ENCODE peak calls at places on chromosomes 5 and 9, in five cellular contexts. C is lower lobe of right lung; B is adrenal gland; A is H9; J is CD4-positive, alpha-beta T cell. Y is an unnamed sample.

GRCh38 chr9:110604101-110604710 is 24.7 kb upstream of the SVEP1 start:
- DNase-seq in J (no peak), B (no peak), A (no peak), C (no peak), Y (no peak)

GRCh38 chr5:41370482-41370881 is 139.9 kb downstream of the PLCXD3 start:
- DNase-seq in C (no peak), B (no peak), J (no peak), A (no peak), Y (no peak)

GRCh38 chr5:158552241-158552640 is 547.5 kb downstream of the EBF1 start:
- DNase-seq in B (no peak), C (no peak), J (no peak), A (no peak), Y (no peak)

GRCh38 chr5:160097981-160098380 is 21.3 kb downstream of the PWWP2A start:
- DNase-seq in C (no peak), A (no peak), J (no peak), B (no peak), Y (no peak)

GRCh38 chr9:129322022-129322621 is 144.1 kb upstream of the IER5L start:
- DNase-seq in A (peak; percentile 31), J (no peak), C (no peak), B (peak; percentile 20), Y (no peak)

GRCh38 chr9:110555971-110556370 is 23.6 kb downstream of the SVEP1 start:
- DNase-seq in C (peak; percentile 50), J (no peak), A (no peak), B (peak; percentile 61), Y (peak; percentile 84)

GRCh38 chr5:73188764-73189521 is 15.9 kb downstream of the TMEM174 start:
- DNase-seq in J (no peak), A (peak; percentile 39), B (no peak), C (no peak), Y (no peak)

GRCh38 chr9:4297795-4298254 is 2.0 kb downstream of the GLIS3 start:
- DNase-seq in C (peak; percentile 73), A (peak; percentile 72), J (peak; percentile 47), B (peak; percentile 65), Y (peak; percentile 19)

GRCh38 chr5:150144876-150145275 is 10.8 kb downstream of the PDGFRB start:
- DNase-seq in B (no peak), C (no peak), A (no peak), J (no peak), Y (no peak)

GRCh38 chr5:127351418-127351817 is 60.8 kb downstream of the MEGF10 start:
- DNase-seq in A (no peak), C (no peak), B (no peak), J (no peak), Y (no peak)

GRCh38 chr9:135811796-135812195 is 95.5 kb downstream of the CAMSAP1 start:
- DNase-seq in B (no peak), J (no peak), A (no peak), C (no peak), Y (no peak)

GRCh38 chr9:114057161-114057560 is 20.9 kb downstream of the AMBP start:
- DNase-seq in C (no peak), B (no peak), A (peak; percentile 23), J (no peak), Y (peak; percentile 54)

GRCh38 chr9:115925424-115925823 is 228.2 kb upstream of the PAPPA start:
- DNase-seq in A (no peak), C (no peak), J (no peak), B (no peak), Y (no peak)

GRCh38 chr9:84140535-84141101 is 160.0 kb downstream of the RMI1 start:
- DNase-seq in B (peak; percentile 29), C (no peak), A (peak; percentile 63), J (no peak), Y (no peak)

GRCh38 chr5:44603496-44604272 is 205.1 kb upstream of the MRPS30 start:
- DNase-seq in A (peak; percentile 68), J (no peak), C (no peak), B (no peak), Y (no peak)

GRCh38 chr5:58891971-58892343 is 309.1 kb downstream of the RAB3C start:
- DNase-seq in A (no peak), C (no peak), J (no peak), B (no peak), Y (no peak)

GRCh38 chr5:93582677-93583524 is at the start of gene NR2F1:
- DNase-seq in J (no peak), B (peak; percentile 92), A (peak; percentile 92), C (peak; percentile 52), Y (no peak)

GRCh38 chr9:129095170-129095667 is 14.3 kb downstream of the DOLPP1 start:
- DNase-seq in J (no peak), C (no peak), B (no peak), A (no peak), Y (no peak)

GRCh38 chr9:38276751-38277439 is 115.6 kb upstream of the ALDH1B1 start:
- DNase-seq in J (no peak), B (no peak), A (peak; percentile 7), C (no peak), Y (no peak)

GRCh38 chr5:102608414-102608813 is 109.6 kb upstream of the SLCO6A1 start:
- DNase-seq in C (no peak), J (no peak), A (no peak), B (no peak), Y (no peak)

GRCh38 chr9:34326690-34327089 is 2.4 kb downstream of the KIF24 start:
- DNase-seq in B (no peak), C (no peak), J (no peak), A (no peak), Y (no peak)
- H3K27ac ChIP-seq in B (no peak overlapping the region), C (no peak overlapping the region), J (no peak overlapping the region), A (no peak overlapping the region), Y (no peak overlapping the region)

DNA sequence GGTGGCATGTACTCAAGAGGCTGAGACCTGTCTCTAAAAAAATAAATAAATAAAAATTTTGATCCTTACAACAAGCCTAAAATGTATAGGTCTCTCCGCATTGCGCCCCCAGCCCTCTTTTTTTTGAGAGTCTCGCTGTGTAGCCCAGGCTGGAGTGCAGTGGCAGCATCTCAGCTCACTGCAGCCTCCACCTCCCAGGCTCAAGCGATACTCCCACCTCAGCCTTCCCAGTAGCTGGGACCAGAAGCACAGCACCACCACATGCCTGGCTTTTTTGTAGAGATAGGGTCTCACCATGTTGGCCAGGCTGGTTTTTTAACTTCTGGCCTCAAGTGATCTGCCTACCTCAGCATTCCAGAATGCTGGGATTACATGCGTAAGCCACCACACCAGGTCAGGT is 2.2 kb upstream of the GARIN3 start:
- DNase-seq in J (no peak), B (no peak), C (no peak), A (no peak), Y (no peak)
- TF ChIP-seq CTCF in J (no peak), B (no peak), C (no peak), A (no peak), Y (no peak)

DNA sequence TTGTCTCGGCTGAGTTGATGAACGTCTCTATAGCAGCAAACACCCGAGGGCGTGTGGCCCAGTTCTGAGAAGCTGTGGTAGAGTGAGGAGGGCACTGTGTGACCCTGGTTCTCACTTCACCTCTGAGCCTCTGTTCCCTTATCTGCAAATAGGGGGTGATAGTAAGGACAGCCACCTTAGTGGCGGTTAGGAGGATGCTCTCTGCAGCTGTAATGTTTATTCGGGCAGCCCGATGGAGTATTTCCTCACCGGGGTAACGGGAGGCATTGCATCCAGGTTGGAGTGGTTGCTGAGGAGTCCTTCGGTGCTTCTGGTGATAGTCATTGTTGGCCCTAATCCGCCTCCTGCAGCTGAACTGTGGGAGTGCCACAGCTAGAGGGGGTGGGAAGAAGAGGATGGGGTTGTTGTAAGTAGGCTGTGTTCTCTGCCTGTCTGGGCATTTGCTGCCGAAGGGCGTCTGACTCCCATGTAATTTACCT is 13.9 kb downstream of the PRRC2B start:
- DNase-seq in A (peak; percentile 85), C (peak; percentile 60), J (no peak), B (no peak), Y (no peak)
- H3K27ac ChIP-seq in A (no peak overlapping the region), C (peak overlapping the region; percentile 54), J (peak overlapping the region; percentile 39), B (peak overlapping the region; percentile 50), Y (peak overlapping the region; percentile 50)

GRCh38 chr5:174154559-174154958 is 109.1 kb downstream of the NSG2 start:
- DNase-seq in C (no peak), A (no peak), J (no peak), B (no peak), Y (no peak)

GRCh38 chr5:174165406-174165805 is 119.9 kb downstream of the NSG2 start:
- DNase-seq in B (no peak), J (no peak), A (no peak), C (no peak), Y (no peak)

GRCh38 chr5:174157048-174157447 is 111.5 kb downstream of the NSG2 start:
- DNase-seq in A (no peak), B (no peak), C (no peak), J (no peak), Y (no peak)

GRCh38 chr5:174159327-174160247 is 114.1 kb downstream of the NSG2 start:
- DNase-seq in B (no peak), C (no peak), J (no peak), A (no peak), Y (peak; percentile 58)
- TF ChIP-seq CTCF in B (no peak), C (no peak), J (no peak), A (no peak), Y (no peak)

GRCh38 chr5:54387659-54388232 is 67.8 kb upstream of the HSPB3 start:
- DNase-seq in C (no peak), A (no peak), J (no peak), B (no peak), Y (no peak)

GRCh38 chr5:54388411-54388810 is 67.1 kb upstream of the HSPB3 start:
- DNase-seq in J (no peak), C (no peak), A (no peak), B (no peak), Y (peak; percentile 69)

GRCh38 chr5:54388811-54389210 is 66.7 kb upstream of the HSPB3 start:
- DNase-seq in J (no peak), A (no peak), B (no peak), C (no peak), Y (no peak)

GRCh38 chr5:54390015-54390414 is 65.5 kb upstream of the HSPB3 start:
- DNase-seq in C (no peak), A (no peak), J (no peak), B (peak; percentile 26), Y (no peak)

GRCh38 chr5:54390539-54391031 is 64.9 kb upstream of the HSPB3 start:
- DNase-seq in C (no peak), J (no peak), A (no peak), B (no peak), Y (no peak)
- H3K27ac ChIP-seq in C (no peak overlapping the region), J (no peak overlapping the region), A (no peak overlapping the region), B (no peak overlapping the region), Y (no peak overlapping the region)

GRCh38 chr9:72728031-72728770 is 206.8 kb downstream of the TMC1 start:
- DNase-seq in B (no peak), A (no peak), C (no peak), J (no peak), Y (no peak)
- TF ChIP-seq CTCF in B (no peak), A (no peak), C (no peak), J (no peak), Y (no peak)

DNA sequence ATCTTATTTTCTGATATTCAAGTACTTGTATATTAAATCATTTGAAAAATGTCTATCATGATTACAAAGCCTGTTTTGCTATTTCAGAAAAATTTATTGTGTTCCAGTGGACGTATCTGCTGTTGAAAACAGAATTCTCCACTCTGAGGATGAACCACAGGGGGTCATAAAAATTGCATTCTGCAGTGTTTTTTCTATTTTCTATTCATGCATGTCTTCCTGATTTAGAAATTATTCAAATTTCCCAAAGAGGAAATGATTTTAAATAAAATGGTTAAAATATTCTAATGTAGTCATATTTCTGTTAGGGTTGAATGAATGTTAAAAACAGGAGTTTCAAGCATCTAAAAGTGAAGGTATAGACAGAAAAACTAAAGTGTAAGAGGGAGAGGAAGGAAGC is 111.5 kb upstream of the ANKRD55 start:
- DNase-seq in B (no peak), A (no peak), J (no peak), C (no peak), Y (no peak)
- H3K27ac ChIP-seq in B (no peak overlapping the region), A (no peak overlapping the region), J (no peak overlapping the region), C (no peak overlapping the region), Y (no peak overlapping the region)

Y was measured in ascending aorta.